ENCODE peak calls at places on chromosome 6, in five cellular contexts. B is PC-3, L is BJ, U is bronchial epithelial cell, S is stomach. W is an unnamed sample. For H3K27me3, the result is how much of the 10 kb centered on the place peaks cover.

GRCh38 chr6:163554663-163555062 is 140.1 kb downstream of the QKI start:
- DNase-seq in B (peak), L (no peak), U (peak), S (peak), W (peak)

GRCh38 chr6:170032197-170032596 is 258.7 kb downstream of the DLL1 start:
- DNase-seq in B (no peak), L (no peak), U (no peak), S (peak), W (no peak)

GRCh38 chr6:161489626-161490306 is 215.9 kb upstream of the AGPAT4 start:
- DNase-seq in B (no peak), L (no peak), U (no peak), S (no peak), W (no peak)

GRCh38 chr6:50087231-50087954 is 37.7 kb upstream of the DEFB112 start:
- DNase-seq in B (peak), L (peak), U (peak), S (no peak), W (no peak)

GRCh38 chr6:138600726-138601125 is 101.4 kb upstream of the NHSL1 start:
- DNase-seq in B (peak), L (no peak), U (peak), S (no peak), W (no peak)

GRCh38 chr6:111683749-111684267 is 78.1 kb upstream of the TRAF3IP2 start:
- DNase-seq in B (no peak), L (peak), U (peak), S (no peak), W (no peak)

GRCh38 chr6:158867381-158868121 is 48.4 kb upstream of the EZR start:
- DNase-seq in B (no peak), L (no peak), U (peak), S (peak), W (no peak)

GRCh38 chr6:1787894-1788293 is 178.2 kb downstream of the FOXC1 start:
- DNase-seq in B (no peak), L (no peak), U (peak), S (no peak), W (no peak)

GRCh38 chr6:46610862-46611553 is 41.6 kb downstream of the CYP39A1 start:
- DNase-seq in B (no peak), L (no peak), U (no peak), S (no peak), W (peak)

GRCh38 chr6:42368156-42368555 is 83.6 kb downstream of the TRERF1 start:
- DNase-seq in B (no peak), L (no peak), U (no peak), S (no peak), W (no peak)

GRCh38 chr6:150492941-150493340 is 106.7 kb upstream of the PLEKHG1 start:
- DNase-seq in B (peak), L (no peak), U (peak), S (no peak), W (no peak)

GRCh38 chr6:50180646-50181045 is 130.9 kb upstream of the DEFB112 start:
- DNase-seq in B (no peak), L (no peak), U (no peak), S (no peak), W (no peak)

GRCh38 chr6:82712826-82713225 is 349.2 kb downstream of the TPBG start:
- DNase-seq in B (peak), L (no peak), U (peak), S (no peak), W (no peak)

GRCh38 chr6:52109073-52109635 is 21.7 kb upstream of the PKHD1 start:
- DNase-seq in B (peak), L (no peak), U (no peak), S (no peak), W (no peak)

GRCh38 chr6:128005009-128005408 is 104.2 kb upstream of the THEMIS start:
- DNase-seq in B (peak), L (no peak), U (peak), S (no peak), W (no peak)

GRCh38 chr6:34598725-34599124 is 42.6 kb upstream of the SPDEF start:
- DNase-seq in B (peak), L (no peak), U (no peak), S (no peak), W (no peak)

GRCh38 chr6:34602318-34603111 is 46.4 kb upstream of the SPDEF start:
- DNase-seq in B (peak), L (no peak), U (peak), S (no peak), W (no peak)

GRCh38 chr6:34600101-34600500 is 44.0 kb upstream of the SPDEF start:
- DNase-seq in B (no peak), L (no peak), U (no peak), S (no peak), W (no peak)

GRCh38 chr6:34600796-34601195 is 44.7 kb upstream of the SPDEF start:
- DNase-seq in B (no peak), L (no peak), U (no peak), S (no peak), W (no peak)

GRCh38 chr6:34601706-34602105 is 45.6 kb upstream of the SPDEF start:
- DNase-seq in B (no peak), L (no peak), U (no peak), S (no peak), W (peak)
- H3K27me3 ChIP-seq in B (under half), L (under half), U (under half), S (under half), W (under half)

GRCh38 chr6:24821860-24822444 is 23.2 kb upstream of the ARMH2 start:
- DNase-seq in B (no peak), L (no peak), U (no peak), S (no peak), W (no peak)

GRCh38 chr6:24823185-24823584 is 24.5 kb upstream of the ARMH2 start:
- DNase-seq in B (no peak), L (no peak), U (no peak), S (no peak), W (no peak)

GRCh38 chr6:24827162-24827561 is 28.4 kb upstream of the ARMH2 start:
- DNase-seq in B (no peak), L (no peak), U (peak), S (peak), W (peak)

GRCh38 chr6:24825130-24825630 is 26.5 kb upstream of the ARMH2 start:
- DNase-seq in B (no peak), L (no peak), U (peak), S (no peak), W (no peak)

GRCh38 chr6:24824142-24824755 is 25.5 kb upstream of the ARMH2 start:
- DNase-seq in B (no peak), L (no peak), U (no peak), S (no peak), W (no peak)
- TF ChIP-seq CTCF in B (no peak), L (no peak), U (no peak), S (no peak), W (no peak)

GRCh38 chr6:37514377-37514776 is 14.7 kb upstream of the CCDC167 start:
- DNase-seq in B (peak), L (no peak), U (peak), S (no peak), W (no peak)
- H3K27me3 ChIP-seq in B (under half), L (under half), U (under half), S (under half), W (under half)

GRCh38 chr6:33746036-33746600 is 587 bp downstream of the IP6K3 start:
- DNase-seq in B (no peak), L (no peak), U (peak), S (no peak), W (peak)
- TF ChIP-seq CTCF in B (no peak), L (peak), U (peak), S (no peak), W (peak)

DNA sequence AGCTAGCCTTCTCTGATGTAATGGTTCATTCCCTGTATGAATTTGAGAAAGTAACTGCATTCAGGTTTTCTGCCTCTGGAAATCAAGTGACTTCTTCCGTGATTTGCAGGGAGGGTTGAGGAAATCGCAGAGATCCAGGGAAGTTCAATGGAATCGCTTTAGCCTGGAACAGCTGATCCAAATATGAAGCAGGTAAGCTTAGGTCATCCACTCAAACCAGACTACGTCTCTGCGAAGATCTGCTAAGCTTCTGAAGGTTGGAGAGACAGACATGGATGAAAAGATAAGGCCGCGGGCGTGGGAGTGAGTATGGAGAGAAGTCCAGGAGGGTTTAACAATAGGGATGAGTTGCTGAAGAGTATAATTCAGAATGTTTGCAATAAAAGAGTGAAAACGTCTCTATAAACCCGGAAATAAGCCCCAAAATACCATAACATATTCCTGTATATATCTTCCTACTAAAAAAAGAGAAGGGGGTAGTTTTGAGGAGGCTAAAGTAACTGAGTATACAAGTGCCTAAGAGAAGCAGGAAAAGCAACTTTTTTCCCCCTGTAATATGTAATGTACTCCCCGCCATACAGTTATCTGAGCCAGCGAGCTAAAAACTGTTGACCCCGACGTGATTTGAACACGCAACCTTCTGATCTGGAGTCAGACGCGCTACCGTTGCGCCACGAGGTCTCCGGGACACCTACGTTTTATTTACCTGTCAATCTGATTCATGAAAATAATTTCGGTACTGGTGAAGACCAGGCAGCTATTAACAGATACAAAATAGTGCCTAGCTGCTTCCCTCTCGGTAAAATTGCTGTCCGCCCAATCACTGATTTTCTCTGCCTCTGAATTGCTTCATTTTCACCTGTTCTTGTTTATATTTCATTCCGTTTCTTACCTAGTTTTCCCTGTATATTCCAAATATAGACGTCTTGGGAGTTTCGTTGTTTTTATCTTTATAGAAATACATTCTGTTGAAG is 33.9 kb upstream of the BTN3A2 start:
- DNase-seq in B (peak), L (no peak), U (peak), S (no peak), W (peak)
- H3K27me3 ChIP-seq in B (under half), L (under half), U (under half), S (half or more), W (under half)

W was measured in WERI-Rb-1.